ENCODE peak calls at places on chromosomes 2 and 18, in six cellular contexts. R is Right ventricle myocardium inferior, O is heart right ventricle, G is NCI-H748 treated with DMSO at 0.1 percent for 48 hours, U is frontal cortex, H is AG09309. J is an unnamed sample.

GRCh38 chr18:3525870-3526420 is 76.0 kb downstream of the TGIF1 start:
- DNase-seq in R (no peak), O (no peak), G (no peak), U (no peak), H (no peak), J (no peak)

GRCh38 chr18:36685580-36685979 is 143.2 kb downstream of the TPGS2 start:
- DNase-seq in R (no peak), O (no peak), G (no peak), U (no peak), H (no peak), J (no peak)

GRCh38 chr2:126889501-126890135 is 9.1 kb upstream of the TEX51 start:
- DNase-seq in R (no peak), O (no peak), G (no peak), U (no peak), H (no peak), J (no peak)

GRCh38 chr2:96265349-96265839 is 403 bp downstream of the TMEM127 start:
- DNase-seq in R (peak), O (peak), G (no peak), U (peak), H (no peak), J (peak)

GRCh38 chr2:108589372-108589771 is 55.1 kb downstream of the LIMS1 start:
- DNase-seq in R (no peak), O (no peak), G (no peak), U (no peak), H (no peak), J (no peak)

GRCh38 chr18:7898181-7898580 is 331.1 kb downstream of the PTPRM start:
- DNase-seq in R (no peak), O (no peak), G (no peak), U (no peak), H (no peak), J (no peak)

GRCh38 chr18:63951302-63951705 is 2.2 kb downstream of the HMSD start:
- DNase-seq in R (no peak), O (no peak), G (no peak), U (no peak), H (no peak), J (no peak)

GRCh38 chr2:103520547-103520946 is 758.7 kb downstream of the TMEM182 start:
- DNase-seq in R (no peak), O (no peak), G (no peak), U (no peak), H (no peak), J (no peak)

GRCh38 chr2:149169653-149170052 is 131.2 kb downstream of the LYPD6B start:
- DNase-seq in R (no peak), O (no peak), G (peak), U (no peak), H (no peak), J (no peak)

GRCh38 chr2:233756429-233757081 is 3.5 kb upstream of the UGT1A1 start:
- DNase-seq in R (no peak), O (no peak), G (no peak), U (no peak), H (no peak), J (no peak)

GRCh38 chr2:20438334-20439192 is 8.3 kb upstream of the RHOB start:
- DNase-seq in R (no peak), O (no peak), G (peak), U (no peak), H (no peak), J (no peak)

GRCh38 chr2:186129767-186130581 is 356.1 kb upstream of the ZC3H15 start:
- DNase-seq in R (no peak), O (no peak), G (peak), U (no peak), H (no peak), J (no peak)

GRCh38 chr2:235270951-235271350 is 222.9 kb upstream of the AGAP1 start:
- DNase-seq in R (no peak), O (no peak), G (no peak), U (no peak), H (peak), J (no peak)

GRCh38 chr18:58671941-58672565 is 788 bp downstream of the MALT1 start:
- DNase-seq in R (no peak), O (no peak), G (no peak), U (no peak), H (no peak), J (no peak)

GRCh38 chr2:56449449-56449860 is 265.7 kb downstream of the CCDC85A start:
- DNase-seq in R (no peak), O (no peak), G (no peak), U (no peak), H (no peak), J (no peak)

GRCh38 chr2:158512323-158512722 is 55.6 kb downstream of the PKP4 start:
- DNase-seq in R (no peak), O (no peak), G (no peak), U (no peak), H (no peak), J (no peak)

GRCh38 chr2:112627060-112628040 is 18.4 kb upstream of the SLC20A1 start:
- DNase-seq in R (no peak), O (peak), G (no peak), U (no peak), H (peak), J (no peak)

J was measured in D721Med.